ENCODE peak calls at places on chromosomes 2 and 18, in seven cellular contexts. E is MM.1S, V is tibial artery, X is heart left ventricle, S is neuronal stem cell, A is K562, D is neural progenitor cell. O is an unnamed sample.

GRCh38 chr2:40130251-40130994 is 321.5 kb downstream of the SLC8A1 start:
- DNase-seq in E (no peak), V (no peak), X (peak; percentile 59), S (no peak), A (no peak), D (no peak), O (no peak)

GRCh38 chr18:57953883-57954282 is 90.1 kb upstream of the NEDD4L start:
- DNase-seq in E (no peak), V (no peak), X (no peak), S (no peak), A (no peak), D (no peak), O (no peak)

GRCh38 chr18:21823848-21824247 is 83.3 kb downstream of the MIB1 start:
- DNase-seq in E (no peak), V (no peak), X (no peak), S (no peak), A (no peak), D (no peak), O (no peak)

GRCh38 chr18:34122724-34123334 is 101.9 kb downstream of the NOL4 start:
- DNase-seq in E (peak; percentile 63), V (no peak), X (no peak), S (peak; percentile 44), A (peak; percentile 22), D (peak; percentile 72), O (no peak)

GRCh38 chr2:44715671-44716077 is 225.8 kb upstream of the SIX3 start:
- DNase-seq in E (peak; percentile 56), V (no peak), X (no peak), S (peak; percentile 23), A (no peak), D (peak; percentile 72), O (no peak)

GRCh38 chr2:20403693-20404381 is 43.0 kb upstream of the RHOB start:
- DNase-seq in E (no peak), V (peak; percentile 23), X (no peak), S (no peak), A (no peak), D (no peak), O (no peak)

GRCh38 chr2:171160119-171160629 is 519 bp downstream of the TLK1 start:
- DNase-seq in E (peak; percentile 44), V (peak; percentile 83), X (peak; percentile 69), S (peak; percentile 66), A (peak; percentile 64), D (peak; percentile 82), O (no peak)

GRCh38 chr2:158239271-158239670 is 137.6 kb downstream of the UPP2 start:
- DNase-seq in E (no peak), V (no peak), X (no peak), S (no peak), A (no peak), D (no peak), O (no peak)

GRCh38 chr18:80108122-80108536 is 933 bp upstream of the ADNP2 start:
- DNase-seq in E (no peak), V (no peak), X (no peak), S (no peak), A (no peak), D (no peak), O (no peak)

GRCh38 chr2:61419129-61419528 is 51.8 kb downstream of the USP34 start:
- DNase-seq in E (peak; percentile 57), V (no peak), X (no peak), S (no peak), A (no peak), D (no peak), O (no peak)

GRCh38 chr18:77013777-77014525 is 118.6 kb downstream of the MBP start:
- DNase-seq in E (no peak), V (peak; percentile 84), X (peak; percentile 76), S (no peak), A (no peak), D (no peak), O (no peak)

GRCh38 chr2:204718607-204719006 is 173.3 kb downstream of the PARD3B start:
- DNase-seq in E (no peak), V (no peak), X (no peak), S (no peak), A (no peak), D (no peak), O (no peak)

GRCh38 chr18:43606800-43607199 is 329.5 kb upstream of the SYT4 start:
- DNase-seq in E (no peak), V (no peak), X (no peak), S (no peak), A (no peak), D (no peak), O (no peak)

GRCh38 chr2:169928463-169928864 is 101.2 kb downstream of the UBR3 start:
- DNase-seq in E (peak; percentile 53), V (no peak), X (no peak), S (peak; percentile 24), A (no peak), D (peak; percentile 58), O (no peak)

GRCh38 chr2:226837787-226838603 is 2.1 kb downstream of the RHBDD1 start:
- DNase-seq in E (no peak), V (no peak), X (no peak), S (no peak), A (peak; percentile 70), D (no peak), O (no peak)

GRCh38 chr2:213220967-213221603 is 63.2 kb upstream of the SPAG16 start:
- DNase-seq in E (no peak), V (no peak), X (no peak), S (no peak), A (no peak), D (no peak), O (no peak)

GRCh38 chr2:44748-45341 is 1.5 kb downstream of the FAM110C start:
- DNase-seq in E (no peak), V (no peak), X (no peak), S (no peak), A (no peak), D (no peak), O (no peak)

GRCh38 chr2:46131-46470 is 204 bp downstream of the FAM110C start:
- DNase-seq in E (no peak), V (no peak), X (no peak), S (peak; percentile 24), A (no peak), D (peak; percentile 59), O (no peak)

GRCh38 chr2:47346-48218 is 1.3 kb upstream of the FAM110C start:
- DNase-seq in E (no peak), V (no peak), X (no peak), S (no peak), A (no peak), D (no peak), O (no peak)

GRCh38 chr2:45342-46130 is 769 bp downstream of the FAM110C start:
- DNase-seq in E (no peak), V (peak; percentile 72), X (no peak), S (no peak), A (no peak), D (peak; percentile 25), O (no peak)

GRCh38 chr2:46471-47345 is at the start of gene FAM110C:
- DNase-seq in E (no peak), V (peak; percentile 92), X (peak; percentile 78), S (peak; percentile 27), A (no peak), D (peak; percentile 69), O (no peak)
- H3K4me3 ChIP-seq in E (no peak within 1 kb of the TSS), V (peak within 1 kb of the TSS; percentile 77), X (peak within 1 kb of the TSS; percentile 47), S (peak within 1 kb of the TSS; percentile 92), A (no peak within 1 kb of the TSS), D (peak within 1 kb of the TSS; percentile 63), O (peak within 1 kb of the TSS; percentile 72)

DNA sequence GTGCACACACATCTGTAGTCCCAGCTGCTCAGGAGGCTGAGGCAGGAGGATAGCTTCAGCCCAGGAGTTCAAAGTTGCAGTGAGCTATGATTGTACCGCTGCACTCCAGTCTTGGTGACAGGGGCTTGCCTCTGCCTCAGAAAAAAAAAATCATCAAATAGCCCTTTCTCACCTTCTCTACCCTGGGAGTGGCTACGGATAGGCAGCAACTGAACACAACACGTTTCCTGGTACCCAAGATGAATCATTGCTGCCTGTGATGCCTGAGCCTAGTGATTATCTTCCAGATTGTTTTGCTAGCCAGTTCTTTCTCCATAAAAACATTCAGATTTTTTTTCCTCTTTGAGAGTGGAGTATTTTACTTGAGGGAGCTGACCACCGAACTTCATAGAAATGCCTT is 13.5 kb downstream of the INPP4A start:
- DNase-seq in E (peak; percentile 5), V (no peak), X (no peak), S (no peak), A (no peak), D (no peak), O (no peak)
- H3K4me1 ChIP-seq in E (peaks cover 88% of the 10 kb centered on the region), V (no peaks in the 10 kb centered on the region), X (peaks cover 31% of the 10 kb centered on the region), S (peaks cover 4% of the 10 kb centered on the region), A (peaks cover 32% of the 10 kb centered on the region), D (peaks cover 4% of the 10 kb centered on the region), O (peaks cover 84% of the 10 kb centered on the region)

GRCh38 chr18:48923746-48924580 is 26.8 kb downstream of the SMAD7 start:
- DNase-seq in E (no peak), V (peak; percentile 64), X (no peak), S (no peak), A (no peak), D (no peak), O (no peak)

GRCh38 chr18:48921305-48922202 is 29.2 kb downstream of the SMAD7 start:
- DNase-seq in E (no peak), V (peak; percentile 64), X (no peak), S (no peak), A (no peak), D (peak; percentile 3), O (no peak)

GRCh38 chr18:48920408-48921038 is 30.2 kb downstream of the SMAD7 start:
- DNase-seq in E (no peak), V (peak; percentile 65), X (no peak), S (no peak), A (no peak), D (peak; percentile 12), O (no peak)

GRCh38 chr18:48922801-48923730 is 27.7 kb downstream of the SMAD7 start:
- DNase-seq in E (no peak), V (peak; percentile 89), X (peak; percentile 60), S (no peak), A (peak; percentile 63), D (peak; percentile 27), O (no peak)

DNA sequence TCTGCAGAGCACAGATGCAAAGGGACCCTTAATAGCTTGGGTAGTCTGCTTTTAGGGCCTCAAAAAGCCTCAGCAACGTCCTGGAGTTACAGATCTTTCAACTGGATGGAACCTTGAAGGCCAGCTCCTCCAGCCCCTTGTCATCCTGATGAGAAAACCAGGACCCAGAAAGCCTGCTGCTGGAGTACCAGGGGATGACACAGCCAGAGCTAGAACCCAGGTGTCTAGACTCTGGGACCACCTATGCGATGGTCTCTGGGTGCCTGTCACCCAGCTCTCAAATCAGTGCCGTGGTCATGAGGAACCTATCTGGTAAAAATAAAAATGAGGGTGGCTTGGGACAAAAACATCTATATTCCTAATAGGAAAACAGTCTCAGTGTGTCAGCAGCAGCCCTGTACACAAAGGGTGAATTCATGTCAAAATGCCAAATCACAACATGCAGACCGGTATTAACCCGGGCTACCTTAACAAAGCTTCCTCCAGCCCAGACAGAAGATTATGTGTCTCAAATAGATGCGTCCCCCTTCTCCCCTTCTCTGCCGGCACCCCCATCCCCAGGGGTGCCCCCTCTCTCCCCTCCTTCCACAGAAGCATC is 28.5 kb downstream of the SMAD7 start:
- DNase-seq in E (no peak), V (no peak), X (no peak), S (no peak), A (no peak), D (peak; percentile 1), O (no peak)
- H3K4me3 ChIP-seq in E (peak overlapping the region; percentile 40), V (peak overlapping the region; percentile 37), X (no peak overlapping the region), S (no peak overlapping the region), A (peak overlapping the region; percentile 29), D (no peak overlapping the region), O (peak overlapping the region; percentile 46)

DNA sequence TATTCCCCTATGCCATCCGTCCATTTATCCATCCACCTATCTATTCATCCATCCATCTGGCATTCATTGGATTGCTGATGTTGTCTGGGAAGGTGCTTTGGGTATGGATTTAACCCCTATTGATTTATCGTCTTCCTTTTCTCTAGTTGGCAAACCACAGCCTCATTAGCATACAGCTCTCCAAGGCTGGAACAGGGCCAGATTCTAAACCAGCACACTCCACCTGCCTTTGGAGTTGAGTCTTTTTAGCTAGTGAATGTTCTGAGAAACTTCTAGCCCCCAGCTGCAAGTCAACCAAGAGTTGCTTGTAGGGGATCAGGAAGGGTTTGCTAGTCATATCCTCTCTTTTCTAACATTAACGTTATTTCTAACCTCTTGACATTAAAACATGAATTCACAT is 90.7 kb downstream of the NRP2 start:
- DNase-seq in E (no peak), V (no peak), X (no peak), S (no peak), A (no peak), D (no peak), O (no peak)
- H3K4me1 ChIP-seq in E (peaks cover 14% of the 10 kb centered on the region), V (no peaks in the 10 kb centered on the region), X (no peaks in the 10 kb centered on the region), S (peaks cover 8% of the 10 kb centered on the region), A (no peaks in the 10 kb centered on the region), D (peaks cover 12% of the 10 kb centered on the region), O (peaks cover 29% of the 10 kb centered on the region)